ENCODE peak calls at places on chromosome 7, in four cellular contexts. T, A, F and B are unnamed samples.

GRCh38 chr7:83689855-83690254 is 40.9 kb upstream of the SEMA3E start:
- DNase-seq in T (no peak), A (no peak), F (no peak), B (no peak)

GRCh38 chr7:117993377-117994003 is 120.2 kb upstream of the CTTNBP2 start:
- DNase-seq in T (peak; percentile 51), A (no peak), F (peak; percentile 57), B (peak; percentile 82)

GRCh38 chr7:35695628-35695888 is 623 bp upstream of the HERPUD2 start:
- DNase-seq in T (no peak), A (no peak), F (peak; percentile 71), B (no peak)

GRCh38 chr7:33392143-33392542 is 262.8 kb downstream of the BBS9 start:
- DNase-seq in T (no peak), A (no peak), F (no peak), B (no peak)

GRCh38 chr7:156515911-156516790 is 124.4 kb upstream of the RNF32 start:
- DNase-seq in T (no peak), A (no peak), F (no peak), B (no peak)

GRCh38 chr7:137898839-137899681 is 52.3 kb upstream of the DGKI start:
- DNase-seq in T (peak; percentile 74), A (peak; percentile 90), F (peak; percentile 92), B (peak; percentile 83)

GRCh38 chr7:2622869-2623697 is 8.7 kb upstream of the TTYH3 start:
- DNase-seq in T (no peak), A (peak; percentile 60), F (no peak), B (no peak)

GRCh38 chr7:128105228-128106022 is 74.2 kb upstream of the LRRC4 start:
- DNase-seq in T (no peak), A (no peak), F (no peak), B (no peak)

GRCh38 chr7:18508441-18509427 is 13.2 kb downstream of the HDAC9 start:
- DNase-seq in T (peak; percentile 95), A (no peak), F (peak; percentile 12), B (peak; percentile 97)

GRCh38 chr7:133681529-133681928 is 428.7 kb downstream of the EXOC4 start:
- DNase-seq in T (no peak), A (no peak), F (no peak), B (no peak)

GRCh38 chr7:103150192-103150591 is 1.3 kb upstream of the NAPEPLD start:
- DNase-seq in T (no peak), A (no peak), F (peak; percentile 27), B (no peak)

GRCh38 chr7:108282427-108282996 is 152.4 kb upstream of the LAMB4 start:
- DNase-seq in T (no peak), A (no peak), F (no peak), B (no peak)

GRCh38 chr7:31696270-31696669 is 9.3 kb downstream of the PPP1R17 start:
- DNase-seq in T (no peak), A (no peak), F (no peak), B (no peak)

GRCh38 chr7:159028456-159029401 is 115.9 kb downstream of the VIPR2 start:
- DNase-seq in T (no peak), A (peak; percentile 17), F (no peak), B (no peak)

GRCh38 chr7:85773116-85773783 is 586.4 kb upstream of the SEMA3D start:
- DNase-seq in T (peak; percentile 71), A (no peak), F (peak; percentile 44), B (peak; percentile 80)

GRCh38 chr7:36868727-36869411 is 144.6 kb upstream of the AOAH start:
- DNase-seq in T (no peak), A (no peak), F (no peak), B (no peak)

GRCh38 chr7:98254516-98254915 is 2.5 kb upstream of the TECPR1 start:
- DNase-seq in T (no peak), A (no peak), F (no peak), B (no peak)

GRCh38 chr7:69596723-69597277 is 1.5 kb upstream of the AUTS2 start:
- DNase-seq in T (peak; percentile 10), A (peak; percentile 24), F (peak; percentile 16), B (no peak)

GRCh38 chr7:49037348-49038210 is 113.2 kb downstream of the CDC14C start:
- DNase-seq in T (no peak), A (no peak), F (no peak), B (no peak)

GRCh38 chr7:68752485-68752884 is 845.8 kb upstream of the AUTS2 start:
- DNase-seq in T (no peak), A (peak; percentile 33), F (no peak), B (no peak)

GRCh38 chr7:88072036-88072714 is 138.1 kb downstream of the ADAM22 start:
- DNase-seq in T (no peak), A (no peak), F (no peak), B (no peak)

GRCh38 chr7:74619235-74619860 is 38.2 kb upstream of the GTF2I start:
- DNase-seq in T (no peak), A (no peak), F (no peak), B (no peak)

GRCh38 chr7:32941181-32941995 is 15.9 kb upstream of the FKBP9 start:
- DNase-seq in T (peak; percentile 13), A (no peak), F (no peak), B (no peak)

GRCh38 chr7:2260820-2261219 is 18.8 kb downstream of the NUDT1 start:
- DNase-seq in T (no peak), A (no peak), F (no peak), B (peak; percentile 21)

GRCh38 chr7:35424869-35425495 is 171.1 kb upstream of the TBX20 start:
- DNase-seq in T (peak; percentile 49), A (peak; percentile 38), F (peak; percentile 68), B (peak; percentile 74)

GRCh38 chr7:137848095-137848494 is 1.3 kb upstream of the DGKI start:
- DNase-seq in T (no peak), A (no peak), F (no peak), B (no peak)

GRCh38 chr7:122137291-122138077 is 6.6 kb downstream of the AASS start:
- DNase-seq in T (peak; percentile 62), A (no peak), F (no peak), B (peak; percentile 43)

GRCh38 chr7:31735991-31736982 is 49.3 kb downstream of the PPP1R17 start:
- DNase-seq in T (peak; percentile 62), A (peak; percentile 43), F (peak; percentile 67), B (peak; percentile 73)

GRCh38 chr7:131556055-131556911 is at the start of gene PODXL:
- DNase-seq in T (peak; percentile 33), A (peak; percentile 54), F (peak; percentile 89), B (no peak)

GRCh38 chr7:144063710-144064109 is 5.9 kb upstream of the OR2A25 start:
- DNase-seq in T (no peak), A (no peak), F (peak; percentile 18), B (no peak)
- TF ChIP-seq CTCF in T (no peak), A (no peak), F (peak; percentile 50), B (peak; percentile 51)

GRCh38 chr7:1024876-1025746 is 19.2 kb upstream of the GPR146 start:
- DNase-seq in T (no peak), A (no peak), F (peak; percentile 40), B (no peak)
- H3K4me3 ChIP-seq in T (no peak overlapping the region), A (no peak overlapping the region), F (no peak overlapping the region), B (no peak overlapping the region)

GRCh38 chr7:50959560-50959959 is 176.9 kb upstream of the GRB10 start:
- DNase-seq in T (no peak), A (no peak), F (no peak), B (no peak)
- TF ChIP-seq CTCF in T (no peak), A (no peak), F (no peak), B (no peak)

GRCh38 chr7:93117852-93118530 is at the start of gene SAMD9:
- DNase-seq in T (peak; percentile 82), A (peak; percentile 62), F (peak; percentile 93), B (peak; percentile 93)
- H3K4me3 ChIP-seq in T (peak within 1 kb of the TSS; percentile 36), A (peak within 1 kb of the TSS; percentile 52), F (peak within 1 kb of the TSS; percentile 65), B (peak within 1 kb of the TSS; percentile 52)

DNA sequence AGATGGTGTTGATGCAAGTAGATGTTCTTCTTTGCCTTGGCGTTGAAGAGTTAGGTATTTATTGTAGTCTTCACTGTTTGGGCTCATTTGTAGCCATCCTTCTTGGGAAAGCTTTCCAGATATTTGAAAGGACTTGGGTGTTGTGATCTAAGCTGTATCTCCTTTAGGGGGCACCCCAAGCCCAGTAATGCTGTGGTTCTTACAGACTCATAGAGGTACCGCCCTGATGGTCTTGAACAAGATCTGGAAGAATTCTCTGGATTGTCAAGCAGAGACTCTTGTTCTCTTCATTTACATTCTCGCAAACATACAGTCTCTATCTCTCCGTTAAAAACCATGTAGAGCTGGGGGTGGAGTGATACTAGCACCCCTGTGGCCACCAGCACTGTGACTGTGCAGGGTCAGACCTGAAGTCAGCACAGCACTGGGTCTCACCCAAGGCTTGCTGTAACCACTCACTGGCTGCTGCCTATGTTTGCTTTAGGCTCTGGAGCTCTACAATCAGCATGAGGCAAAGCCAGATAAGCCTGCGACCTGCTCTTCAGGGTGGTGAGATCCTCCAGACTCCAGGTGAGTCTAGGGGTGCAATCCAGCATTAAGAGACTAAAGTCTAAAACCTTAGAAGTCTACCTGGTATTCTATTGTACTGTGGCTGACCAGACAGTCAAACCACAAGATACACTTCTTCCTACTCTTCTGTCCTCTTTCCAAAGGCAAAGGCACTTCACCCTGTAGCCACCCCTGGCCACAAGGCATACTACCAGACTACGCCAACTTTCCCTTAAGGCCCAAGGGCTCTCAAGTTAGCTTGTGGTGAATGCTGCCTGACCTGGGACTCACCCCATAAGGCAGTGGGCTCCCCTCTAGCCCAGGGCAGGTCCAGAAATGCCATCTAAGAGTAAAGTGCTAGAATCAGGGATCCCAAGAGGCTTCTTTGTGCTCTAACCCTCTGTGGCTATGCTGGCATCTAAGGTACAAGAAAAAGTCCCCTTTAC is 209.7 kb upstream of the TMEM196 start:
- DNase-seq in T (peak; percentile 82), A (peak; percentile 57), F (peak; percentile 69), B (peak; percentile 83)
- TF ChIP-seq CTCF in T (peak; percentile 51), A (peak; percentile 17), F (peak; percentile 40), B (peak; percentile 62)

GRCh38 chr7:150308575-150308974 is 14.6 kb upstream of the LRRC61 start:
- DNase-seq in T (no peak), A (no peak), F (no peak), B (no peak)

GRCh38 chr7:150307904-150308303 is 15.3 kb upstream of the LRRC61 start:
- DNase-seq in T (no peak), A (no peak), F (no peak), B (no peak)

GRCh38 chr7:150311711-150312110 is 11.4 kb upstream of the LRRC61 start:
- DNase-seq in T (peak; percentile 84), A (no peak), F (no peak), B (peak; percentile 18)

GRCh38 chr7:150311146-150311545 is 12.0 kb upstream of the LRRC61 start:
- DNase-seq in T (no peak), A (no peak), F (no peak), B (no peak)

DNA sequence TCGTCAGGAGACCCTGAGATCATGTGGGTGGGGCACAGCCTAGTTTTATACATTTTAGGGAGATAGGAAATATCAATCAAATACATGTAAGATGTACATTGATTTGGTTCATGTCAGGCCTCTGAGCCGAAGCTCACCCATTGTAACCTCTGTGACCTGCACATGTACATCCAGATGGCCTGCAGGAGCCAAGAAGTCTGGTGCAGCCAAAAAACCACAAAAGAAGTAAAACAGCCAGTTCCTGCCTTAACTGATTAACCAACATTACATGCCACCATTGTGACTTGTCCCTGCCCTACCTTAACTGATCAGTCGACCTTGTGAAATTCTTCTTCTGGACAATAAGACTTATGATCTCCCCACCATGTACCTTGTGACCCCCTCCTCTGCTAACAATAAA is 16.0 kb upstream of the LRRC61 start:
- DNase-seq in T (no peak), A (no peak), F (no peak), B (no peak)
- H3K4me3 ChIP-seq in T (no peak overlapping the region), A (no peak overlapping the region), F (no peak overlapping the region), B (no peak overlapping the region)